ENCODE peak calls at places on chromosomes 4 and X, in six cellular contexts. A is sigmoid colon, W is tibial artery, O is transverse colon, R is HFFc6, D is GM20000. N is an unnamed sample.

GRCh38 chr4:39044947-39045734 is 12.9 kb upstream of the TMEM156 start:
- DNase-seq in R (no peak), W (no peak), O (no peak), A (peak), D (no peak), N (no peak)

GRCh38 chrX:115460565-115460888 is 100.4 kb upstream of the PLS3 start:
- DNase-seq in D (no peak), W (no peak), R (peak), A (no peak), O (no peak), N (no peak)

GRCh38 chr4:159386620-159387019 is 283.7 kb downstream of the RAPGEF2 start:
- DNase-seq in W (no peak), R (no peak), O (no peak), D (no peak), A (no peak), N (no peak)

GRCh38 chr4:158277558-158277957 is 67.3 kb downstream of the TMEM144 start:
- DNase-seq in W (no peak), R (no peak), A (no peak), O (no peak), D (no peak), N (no peak)

GRCh38 chr4:133320576-133321170 is 171.6 kb downstream of the PCDH10 start:
- DNase-seq in R (peak), A (no peak), D (peak), O (no peak), W (no peak), N (peak)

GRCh38 chr4:39936565-39937418 is 40.9 kb downstream of the PDS5A start:
- DNase-seq in O (no peak), A (no peak), W (no peak), D (no peak), R (no peak), N (no peak)

GRCh38 chr4:155828628-155829027 is 37.4 kb downstream of the ASIC5 start:
- DNase-seq in W (no peak), R (no peak), O (no peak), A (no peak), D (no peak), N (no peak)

GRCh38 chrX:1581132-1581531 is 10.3 kb upstream of the AKAP17A start:
- DNase-seq in A (no peak), R (peak), O (peak), D (peak), W (no peak), N (peak)

GRCh38 chrX:130799393-130799792 is 103.6 kb downstream of the ENOX2 start:
- DNase-seq in D (no peak), R (peak), A (no peak), O (no peak), W (no peak), N (no peak)

GRCh38 chr4:153432971-153433752 is 33.0 kb upstream of the TMEM131L start:
- DNase-seq in A (peak), D (peak), W (peak), O (peak), R (peak), N (peak)

GRCh38 chrX:142804085-142804484 is 221.6 kb upstream of the SPANXN4 start:
- DNase-seq in W (no peak), R (no peak), A (no peak), O (no peak), D (no peak), N (peak)
- TF ChIP-seq CTCF in W (no peak), R (no peak), A (no peak), O (no peak), D (no peak), N (peak)

GRCh38 chr4:140805293-140805692 is 49.1 kb upstream of the TBC1D9 start:
- DNase-seq in D (no peak), R (no peak), O (no peak), W (no peak), A (no peak), N (no peak)

GRCh38 chr4:140811429-140811828 is 55.2 kb upstream of the TBC1D9 start:
- DNase-seq in O (no peak), D (no peak), A (no peak), W (no peak), R (no peak), N (no peak)

GRCh38 chr4:140809671-140810070 is 53.5 kb upstream of the TBC1D9 start:
- DNase-seq in A (no peak), R (no peak), D (no peak), W (no peak), O (no peak), N (no peak)

GRCh38 chr4:140806175-140806574 is 50.0 kb upstream of the TBC1D9 start:
- DNase-seq in D (peak), R (no peak), A (no peak), W (no peak), O (no peak), N (peak)

GRCh38 chr4:140807491-140808257 is 51.5 kb upstream of the TBC1D9 start:
- DNase-seq in D (peak), R (peak), O (no peak), W (no peak), A (no peak), N (peak)
- TF ChIP-seq CTCF in D (no peak), R (no peak), O (no peak), W (no peak), A (no peak), N (no peak)

GRCh38 chr4:119785963-119786362 is 157.4 kb upstream of the PDE5A start:
- DNase-seq in W (no peak), O (peak), A (no peak), D (no peak), R (peak), N (no peak)
- TF ChIP-seq CTCF in W (peak), O (peak), A (no peak), D (no peak), R (peak), N (peak)

GRCh38 chr4:578451-579443 is 2.7 kb upstream of the TMEM271 start:
- DNase-seq in W (no peak), O (no peak), A (no peak), D (no peak), R (no peak), N (no peak)

GRCh38 chr4:581753-582361 is 5.8 kb upstream of the TMEM271 start:
- DNase-seq in R (no peak), A (no peak), O (no peak), W (no peak), D (no peak), N (no peak)

GRCh38 chr4:581181-581580 is 5.1 kb upstream of the TMEM271 start:
- DNase-seq in W (no peak), D (no peak), A (no peak), O (no peak), R (no peak), N (no peak)

GRCh38 chr4:577499-578450 is 1.7 kb upstream of the TMEM271 start:
- DNase-seq in R (peak), A (no peak), W (no peak), O (no peak), D (no peak), N (no peak)

GRCh38 chr4:579543-580175 is 3.6 kb upstream of the TMEM271 start:
- DNase-seq in D (no peak), W (no peak), R (no peak), A (no peak), O (no peak), N (no peak)
- TF ChIP-seq CTCF in D (no peak), W (no peak), R (no peak), A (no peak), O (no peak), N (no peak)

GRCh38 chr4:122305853-122306252 is 73.0 kb upstream of the ADAD1 start:
- DNase-seq in A (no peak), O (no peak), W (no peak), R (no peak), D (no peak), N (no peak)

GRCh38 chr4:122313001-122313400 is 65.8 kb upstream of the ADAD1 start:
- DNase-seq in W (no peak), O (no peak), D (no peak), R (no peak), A (no peak), N (no peak)

GRCh38 chr4:122309988-122310626 is 68.7 kb upstream of the ADAD1 start:
- DNase-seq in W (no peak), D (no peak), R (peak), O (no peak), A (no peak), N (no peak)
- TF ChIP-seq CTCF in W (peak), D (no peak), R (peak), O (peak), A (no peak), N (peak)

GRCh38 chr4:122875949-122876348 is 46.4 kb downstream of the NUDT6 start:
- DNase-seq in A (no peak), R (no peak), W (no peak), D (no peak), O (no peak), N (no peak)

GRCh38 chr4:122873146-122873545 is 46.5 kb downstream of the FGF2 start:
- DNase-seq in D (no peak), O (no peak), R (no peak), A (no peak), W (no peak), N (no peak)

GRCh38 chr4:122876456-122876855 is 45.9 kb downstream of the NUDT6 start:
- DNase-seq in R (peak), A (no peak), D (no peak), O (no peak), W (no peak), N (no peak)

GRCh38 chr4:122873752-122874151 is 47.1 kb downstream of the FGF2 start:
- DNase-seq in W (no peak), A (no peak), D (no peak), O (no peak), R (peak), N (no peak)

DNA sequence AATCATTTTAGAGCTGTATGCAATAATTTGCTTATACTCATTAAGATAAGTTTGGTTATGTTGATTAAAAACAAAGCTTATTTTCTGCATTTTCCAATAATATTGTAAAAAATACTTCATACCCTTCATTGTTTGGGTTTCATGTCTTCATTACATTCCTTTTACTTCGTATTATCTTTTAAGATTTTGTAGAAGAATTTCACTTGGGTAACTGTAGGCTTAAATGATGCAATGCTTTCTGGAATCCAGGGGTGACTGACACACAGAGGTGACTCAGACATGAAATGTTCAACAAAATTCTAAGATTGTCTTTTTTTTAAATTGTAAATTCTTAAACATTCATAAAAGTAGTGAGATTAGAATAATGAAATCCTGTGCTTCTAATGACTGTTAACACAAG is 47.6 kb downstream of the FGF2 start:
- DNase-seq in W (no peak), R (peak), O (no peak), D (no peak), A (no peak), N (no peak)
- TF ChIP-seq CTCF in W (no peak), R (no peak), O (no peak), D (no peak), A (no peak), N (no peak)